ENCODE peak calls at places on chromosomes 6 and 20, in nine cellular contexts. One of them, this sample, is unnamed.

GRCh38 chr6:20877008-20877937 is 343.0 kb downstream of the CDKAL1 start:
- DNase-seq in HepG2: peak
- DNase-seq in prostate gland: no peak
- DNase-seq in transverse colon: peak
- DNase-seq in sigmoid colon: peak
- DNase-seq in GM23338: no peak
- DNase-seq in spleen: no peak
- DNase-seq in stomach: peak
- DNase-seq in upper lobe of left lung: peak
- DNase-seq in this sample: no peak

GRCh38 chr6:37516076-37516919 is 16.6 kb upstream of the CCDC167 start:
- DNase-seq in spleen: peak
- DNase-seq in transverse colon: peak
- DNase-seq in stomach: peak
- DNase-seq in upper lobe of left lung: peak
- DNase-seq in GM23338: peak
- DNase-seq in prostate gland: peak
- DNase-seq in HepG2: peak
- DNase-seq in sigmoid colon: peak
- DNase-seq in this sample: no peak

GRCh38 chr20:42277203-42277602 is 659.0 kb upstream of the CHD6 start:
- DNase-seq in spleen: no peak
- DNase-seq in prostate gland: no peak
- DNase-seq in GM23338: no peak
- DNase-seq in upper lobe of left lung: no peak
- DNase-seq in HepG2: no peak
- DNase-seq in transverse colon: no peak
- DNase-seq in sigmoid colon: no peak
- DNase-seq in stomach: no peak
- DNase-seq in this sample: no peak

GRCh38 chr6:34994693-34995092 is 105.6 kb downstream of the ANKS1A start:
- DNase-seq in GM23338: no peak
- DNase-seq in upper lobe of left lung: no peak
- DNase-seq in stomach: no peak
- DNase-seq in HepG2: no peak
- DNase-seq in prostate gland: no peak
- DNase-seq in sigmoid colon: no peak
- DNase-seq in transverse colon: no peak
- DNase-seq in spleen: no peak
- DNase-seq in this sample: no peak

GRCh38 chr20:64105846-64106434 is 1.4 kb downstream of the NPBWR2 start:
- DNase-seq in sigmoid colon: no peak
- DNase-seq in prostate gland: no peak
- DNase-seq in transverse colon: peak
- DNase-seq in spleen: peak
- DNase-seq in HepG2: no peak
- DNase-seq in stomach: no peak
- DNase-seq in upper lobe of left lung: peak
- DNase-seq in GM23338: peak
- DNase-seq in this sample: no peak

GRCh38 chr6:31035862-31036497 is 25.7 kb downstream of the MUC22 start:
- DNase-seq in stomach: no peak
- DNase-seq in prostate gland: no peak
- DNase-seq in upper lobe of left lung: no peak
- DNase-seq in HepG2: no peak
- DNase-seq in transverse colon: no peak
- DNase-seq in spleen: no peak
- DNase-seq in sigmoid colon: no peak
- DNase-seq in GM23338: no peak
- DNase-seq in this sample: no peak

GRCh38 chr6:169863149-169863525 is 111.7 kb downstream of the ERMARD start:
- DNase-seq in prostate gland: no peak
- DNase-seq in transverse colon: no peak
- DNase-seq in sigmoid colon: no peak
- DNase-seq in GM23338: no peak
- DNase-seq in HepG2: no peak
- DNase-seq in upper lobe of left lung: peak
- DNase-seq in stomach: peak
- DNase-seq in spleen: peak
- DNase-seq in this sample: no peak

GRCh38 chr20:63101781-63102719 is 95.3 kb upstream of the BHLHE23 start:
- DNase-seq in upper lobe of left lung: no peak
- DNase-seq in transverse colon: peak
- DNase-seq in sigmoid colon: peak
- DNase-seq in GM23338: peak
- DNase-seq in prostate gland: no peak
- DNase-seq in spleen: peak
- DNase-seq in HepG2: no peak
- DNase-seq in stomach: peak
- DNase-seq in this sample: no peak

GRCh38 chr6:3997144-3997770 is 81.7 kb downstream of the FAM217A start:
- DNase-seq in transverse colon: no peak
- DNase-seq in spleen: no peak
- DNase-seq in HepG2: no peak
- DNase-seq in sigmoid colon: no peak
- DNase-seq in prostate gland: no peak
- DNase-seq in upper lobe of left lung: no peak
- DNase-seq in GM23338: peak
- DNase-seq in stomach: no peak
- DNase-seq in this sample: no peak

GRCh38 chr6:165223736-165224135 is 85.7 kb downstream of the C6orf118 start:
- DNase-seq in spleen: no peak
- DNase-seq in upper lobe of left lung: no peak
- DNase-seq in sigmoid colon: no peak
- DNase-seq in prostate gland: no peak
- DNase-seq in transverse colon: no peak
- DNase-seq in stomach: no peak
- DNase-seq in GM23338: no peak
- DNase-seq in HepG2: no peak
- DNase-seq in this sample: no peak

GRCh38 chr20:24694157-24694726 is 224.8 kb downstream of the SYNDIG1 start:
- DNase-seq in sigmoid colon: peak
- DNase-seq in transverse colon: no peak
- DNase-seq in prostate gland: no peak
- DNase-seq in GM23338: no peak
- DNase-seq in spleen: peak
- DNase-seq in upper lobe of left lung: peak
- DNase-seq in stomach: peak
- DNase-seq in HepG2: no peak
- DNase-seq in this sample: no peak

GRCh38 chr6:77178821-77179220 is 284.5 kb downstream of the HTR1B start:
- DNase-seq in stomach: no peak
- DNase-seq in GM23338: no peak
- DNase-seq in upper lobe of left lung: no peak
- DNase-seq in transverse colon: no peak
- DNase-seq in HepG2: no peak
- DNase-seq in prostate gland: no peak
- DNase-seq in spleen: no peak
- DNase-seq in sigmoid colon: no peak
- DNase-seq in this sample: no peak

GRCh38 chr20:21109144-21109543 is 3.0 kb upstream of the LINC00237 start:
- DNase-seq in spleen: no peak
- DNase-seq in stomach: no peak
- DNase-seq in GM23338: no peak
- DNase-seq in sigmoid colon: no peak
- DNase-seq in prostate gland: no peak
- DNase-seq in transverse colon: no peak
- DNase-seq in upper lobe of left lung: no peak
- DNase-seq in HepG2: peak
- DNase-seq in this sample: no peak

GRCh38 chr6:43247115-43247999 is 4.1 kb downstream of the TTBK1 start:
- DNase-seq in upper lobe of left lung: peak
- DNase-seq in stomach: peak
- DNase-seq in spleen: peak
- DNase-seq in sigmoid colon: peak
- DNase-seq in transverse colon: peak
- DNase-seq in GM23338: peak
- DNase-seq in prostate gland: peak
- DNase-seq in HepG2: peak
- DNase-seq in this sample: peak

GRCh38 chr20:45406260-45407066 is 1.6 kb upstream of the DBNDD2 start:
- DNase-seq in GM23338: peak
- DNase-seq in stomach: peak
- DNase-seq in HepG2: no peak
- DNase-seq in upper lobe of left lung: peak
- DNase-seq in sigmoid colon: peak
- DNase-seq in spleen: peak
- DNase-seq in prostate gland: peak
- DNase-seq in transverse colon: peak
- DNase-seq in this sample: peak

GRCh38 chr6:73129653-73130443 is 95.4 kb downstream of the KHDC1L start:
- DNase-seq in upper lobe of left lung: peak
- DNase-seq in HepG2: peak
- DNase-seq in spleen: peak
- DNase-seq in transverse colon: peak
- DNase-seq in sigmoid colon: peak
- DNase-seq in stomach: peak
- DNase-seq in prostate gland: peak
- DNase-seq in GM23338: peak
- DNase-seq in this sample: peak

GRCh38 chr6:39543950-39544349 is 181.3 kb downstream of the KIF6 start:
- DNase-seq in upper lobe of left lung: no peak
- DNase-seq in sigmoid colon: no peak
- DNase-seq in HepG2: no peak
- DNase-seq in transverse colon: no peak
- DNase-seq in GM23338: no peak
- DNase-seq in prostate gland: no peak
- DNase-seq in stomach: no peak
- DNase-seq in spleen: no peak
- DNase-seq in this sample: no peak

GRCh38 chr6:47235964-47236760 is 73.5 kb downstream of the TNFRSF21 start:
- DNase-seq in transverse colon: peak
- DNase-seq in GM23338: no peak
- DNase-seq in prostate gland: peak
- DNase-seq in spleen: no peak
- DNase-seq in stomach: no peak
- DNase-seq in sigmoid colon: no peak
- DNase-seq in upper lobe of left lung: peak
- DNase-seq in HepG2: no peak
- DNase-seq in this sample: peak

GRCh38 chr6:138592698-138593097 is 93.4 kb upstream of the NHSL1 start:
- DNase-seq in upper lobe of left lung: no peak
- DNase-seq in transverse colon: no peak
- DNase-seq in sigmoid colon: no peak
- DNase-seq in spleen: no peak
- DNase-seq in GM23338: no peak
- DNase-seq in HepG2: no peak
- DNase-seq in prostate gland: no peak
- DNase-seq in stomach: no peak
- DNase-seq in this sample: peak
- H3K4me3 ChIP-seq in upper lobe of left lung: no peak
- H3K4me3 ChIP-seq in transverse colon: no peak
- H3K4me3 ChIP-seq in sigmoid colon: no peak
- H3K4me3 ChIP-seq in spleen: peak
- H3K4me3 ChIP-seq in GM23338: peak
- H3K4me3 ChIP-seq in HepG2: peak
- H3K4me3 ChIP-seq in prostate gland: no peak
- H3K4me3 ChIP-seq in stomach: no peak
- H3K4me3 ChIP-seq in this sample: no peak

GRCh38 chr6:24125980-24126379 is at the start of gene NRSN1:
- DNase-seq in upper lobe of left lung: no peak
- DNase-seq in transverse colon: no peak
- DNase-seq in HepG2: peak
- DNase-seq in stomach: no peak
- DNase-seq in prostate gland: no peak
- DNase-seq in spleen: no peak
- DNase-seq in sigmoid colon: no peak
- DNase-seq in GM23338: peak
- DNase-seq in this sample: no peak
- TF ChIP-seq POLR2AphosphoS5 in upper lobe of left lung: no peak
- TF ChIP-seq POLR2AphosphoS5 in transverse colon: no peak
- TF ChIP-seq POLR2AphosphoS5 in HepG2: no peak
- TF ChIP-seq POLR2AphosphoS5 in stomach: no peak
- TF ChIP-seq POLR2AphosphoS5 in prostate gland: no peak
- TF ChIP-seq POLR2AphosphoS5 in spleen: no peak
- TF ChIP-seq POLR2AphosphoS5 in sigmoid colon: no peak
- TF ChIP-seq POLR2AphosphoS5 in GM23338: no peak
- TF ChIP-seq POLR2AphosphoS5 in this sample: no peak

DNA sequence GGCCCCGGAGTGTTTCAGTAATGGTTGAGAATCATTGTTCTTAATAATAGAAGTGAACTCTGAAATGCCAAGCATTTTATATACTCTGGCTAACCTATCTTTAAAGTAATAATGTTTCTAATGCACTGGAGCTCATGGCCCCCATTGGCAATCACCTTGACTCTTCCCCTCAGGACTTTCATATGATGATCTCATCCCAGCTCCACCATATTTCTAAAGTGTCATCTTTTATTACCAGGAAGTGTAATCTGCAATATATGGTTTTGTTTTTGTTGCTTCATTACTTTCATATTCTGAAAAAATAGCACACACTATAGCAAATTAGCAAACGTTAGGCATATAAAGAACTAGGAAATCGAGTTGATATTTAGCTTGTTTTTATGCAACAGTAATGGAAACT is 60.3 kb downstream of the TULP4 start:
- DNase-seq in prostate gland: no peak
- DNase-seq in spleen: no peak
- DNase-seq in HepG2: no peak
- DNase-seq in GM23338: no peak
- DNase-seq in sigmoid colon: no peak
- DNase-seq in upper lobe of left lung: no peak
- DNase-seq in stomach: no peak
- DNase-seq in transverse colon: no peak
- DNase-seq in this sample: no peak
- H3K4me3 ChIP-seq in prostate gland: no peak
- H3K4me3 ChIP-seq in spleen: no peak
- H3K4me3 ChIP-seq in HepG2: no peak
- H3K4me3 ChIP-seq in GM23338: no peak
- H3K4me3 ChIP-seq in sigmoid colon: no peak
- H3K4me3 ChIP-seq in upper lobe of left lung: no peak
- H3K4me3 ChIP-seq in stomach: no peak
- H3K4me3 ChIP-seq in transverse colon: no peak
- H3K4me3 ChIP-seq in this sample: no peak

DNA sequence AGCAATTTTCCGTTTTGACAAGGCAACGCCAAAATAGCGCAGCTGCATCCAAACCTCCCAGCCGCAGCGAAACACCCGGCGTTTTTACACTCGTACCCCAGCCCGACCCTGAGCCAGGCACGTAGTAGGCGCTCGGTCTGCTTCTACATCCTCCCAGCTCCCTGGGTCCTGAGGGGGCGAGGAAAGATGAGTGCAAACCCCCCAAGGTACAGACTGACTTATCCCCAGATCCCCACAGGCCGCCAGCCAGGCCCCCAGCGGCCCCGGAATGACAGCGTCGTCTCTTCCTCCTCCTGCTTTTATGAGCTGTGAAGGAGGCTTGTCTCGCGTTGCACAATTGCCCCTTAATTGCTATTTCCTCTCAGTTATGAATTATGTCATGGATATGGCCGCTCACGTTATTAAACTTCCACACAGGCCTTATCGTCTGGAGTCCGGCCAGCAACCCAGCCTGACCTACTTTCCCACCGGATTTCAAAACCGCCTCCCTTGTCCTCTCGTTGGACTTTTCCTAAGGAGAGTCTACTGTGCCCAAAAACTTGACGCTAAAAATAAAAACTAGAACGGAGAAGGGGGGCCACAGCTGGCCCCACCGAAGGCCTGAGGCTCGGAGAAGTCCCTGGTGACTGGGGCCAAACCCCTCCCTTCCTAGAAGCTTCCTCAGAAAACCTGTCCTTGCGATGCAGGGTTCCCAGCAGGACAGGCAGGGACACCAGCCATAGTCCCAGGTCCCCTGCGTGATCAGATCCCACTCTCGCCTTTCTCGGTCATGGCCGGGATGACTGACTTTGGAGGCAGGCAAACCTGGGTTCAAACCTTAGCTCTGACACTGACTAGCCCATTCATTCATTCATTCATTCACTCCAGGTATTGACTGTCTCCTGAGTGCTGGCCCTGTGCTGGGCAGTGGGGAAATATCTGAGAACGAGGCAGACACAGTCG is 130.9 kb upstream of the PTPN1 start:
- DNase-seq in sigmoid colon: peak
- DNase-seq in spleen: peak
- DNase-seq in GM23338: no peak
- DNase-seq in HepG2: no peak
- DNase-seq in prostate gland: peak
- DNase-seq in stomach: peak
- DNase-seq in upper lobe of left lung: peak
- DNase-seq in transverse colon: peak
- DNase-seq in this sample: peak
- TF ChIP-seq POLR2AphosphoS5 in sigmoid colon: peak
- TF ChIP-seq POLR2AphosphoS5 in spleen: peak
- TF ChIP-seq POLR2AphosphoS5 in GM23338: no peak
- TF ChIP-seq POLR2AphosphoS5 in HepG2: no peak
- TF ChIP-seq POLR2AphosphoS5 in prostate gland: peak
- TF ChIP-seq POLR2AphosphoS5 in stomach: peak
- TF ChIP-seq POLR2AphosphoS5 in upper lobe of left lung: peak
- TF ChIP-seq POLR2AphosphoS5 in transverse colon: peak
- TF ChIP-seq POLR2AphosphoS5 in this sample: no peak